ENCODE peak calls at places on chromosome 22, in four cellular contexts. U is K562, B is epithelial cell of proximal tubule, X is body of pancreas. Z is an unnamed sample.

GRCh38 chr22:36874731-36875130 is 13.9 kb downstream of the NCF4 start:
- DNase-seq in B (no peak), X (no peak), U (no peak), Z (no peak)

GRCh38 chr22:46801331-46801811 is 38.9 kb downstream of the TBC1D22A start:
- DNase-seq in X (no peak), U (no peak), B (no peak), Z (no peak)

GRCh38 chr22:37819100-37819433 is 4.1 kb upstream of the GALR3 start:
- DNase-seq in U (no peak), X (no peak), B (no peak), Z (no peak)

GRCh38 chr22:29870574-29870973 is 12.4 kb upstream of the MTMR3 start:
- DNase-seq in U (no peak), B (no peak), X (no peak), Z (no peak)

GRCh38 chr22:28669388-28669787 is 10.3 kb downstream of the TTC28 start:
- DNase-seq in X (no peak), B (no peak), U (no peak), Z (no peak)

GRCh38 chr22:36584666-36585065 is 55.7 kb upstream of the EIF3D start:
- DNase-seq in U (no peak), X (no peak), B (no peak), Z (no peak)

GRCh38 chr22:43945632-43946390 is 9.4 kb upstream of the SAMM50 start:
- DNase-seq in U (peak), B (no peak), X (peak), Z (peak)

GRCh38 chr22:50270302-50271010 is at the start of gene MAPK11:
- DNase-seq in U (peak), B (no peak), X (peak), Z (peak)

GRCh38 chr22:46963672-46964545 is 201.5 kb downstream of the TBC1D22A start:
- DNase-seq in U (no peak), X (no peak), B (no peak), Z (no peak)

GRCh38 chr22:38214248-38215056 is 12.7 kb downstream of the MAFF start:
- DNase-seq in B (no peak), X (peak), U (peak), Z (peak)

GRCh38 chr22:39081557-39081956 is 4.5 kb downstream of the APOBEC3G start:
- DNase-seq in U (no peak), X (no peak), B (no peak), Z (no peak)

GRCh38 chr22:35039625-35040024 is 26.3 kb upstream of the ISX start:
- DNase-seq in U (no peak), B (no peak), X (no peak), Z (no peak)

GRCh38 chr22:31276426-31277167 is 15.7 kb downstream of the PIK3IP1 start:
- DNase-seq in B (no peak), U (no peak), X (no peak), Z (no peak)

GRCh38 chr22:29332886-29333496 is 17.5 kb upstream of the RASL10A start:
- DNase-seq in U (no peak), X (no peak), B (no peak), Z (no peak)

GRCh38 chr22:26479792-26480610 is 3.6 kb downstream of the HPS4 start:
- DNase-seq in X (no peak), U (no peak), B (no peak), Z (no peak)

GRCh38 chr22:44354288-44354687 is 41.5 kb upstream of the SHISAL1 start:
- DNase-seq in U (no peak), B (no peak), X (no peak), Z (no peak)

GRCh38 chr22:46775364-46775758 is 12.9 kb downstream of the TBC1D22A start:
- DNase-seq in U (no peak), B (no peak), X (no peak), Z (no peak)

GRCh38 chr22:17706451-17706900 is 67.8 kb downstream of the BID start:
- DNase-seq in X (no peak), B (peak), U (peak), Z (peak)

GRCh38 chr22:44450503-44450902 is 47.5 kb downstream of the RTL6 start:
- DNase-seq in B (no peak), U (no peak), X (no peak), Z (no peak)

GRCh38 chr22:46984751-46985506 is 222.5 kb downstream of the TBC1D22A start:
- DNase-seq in B (no peak), U (no peak), X (no peak), Z (no peak)

GRCh38 chr22:46036558-46037408 is 59.8 kb upstream of the WNT7B start:
- DNase-seq in X (peak), B (no peak), U (peak), Z (no peak)

GRCh38 chr22:38694945-38695344 is 5.8 kb downstream of the JOSD1 start:
- DNase-seq in U (no peak), X (no peak), B (no peak), Z (no peak)

GRCh38 chr22:18035740-18036139 is 11.4 kb upstream of the MICAL3 start:
- DNase-seq in B (no peak), U (no peak), X (peak), Z (no peak)

GRCh38 chr22:28795932-28796856 is 4.2 kb downstream of the XBP1 start:
- DNase-seq in U (no peak), X (no peak), B (no peak), Z (no peak)

GRCh38 chr22:31447337-31447736 is 42.3 kb downstream of the EIF4ENIF1 start:
- DNase-seq in B (no peak), X (no peak), U (no peak), Z (no peak)

GRCh38 chr22:28375761-28376534 is 303.7 kb downstream of the TTC28 start:
- DNase-seq in X (no peak), U (no peak), B (no peak), Z (no peak)

DNA sequence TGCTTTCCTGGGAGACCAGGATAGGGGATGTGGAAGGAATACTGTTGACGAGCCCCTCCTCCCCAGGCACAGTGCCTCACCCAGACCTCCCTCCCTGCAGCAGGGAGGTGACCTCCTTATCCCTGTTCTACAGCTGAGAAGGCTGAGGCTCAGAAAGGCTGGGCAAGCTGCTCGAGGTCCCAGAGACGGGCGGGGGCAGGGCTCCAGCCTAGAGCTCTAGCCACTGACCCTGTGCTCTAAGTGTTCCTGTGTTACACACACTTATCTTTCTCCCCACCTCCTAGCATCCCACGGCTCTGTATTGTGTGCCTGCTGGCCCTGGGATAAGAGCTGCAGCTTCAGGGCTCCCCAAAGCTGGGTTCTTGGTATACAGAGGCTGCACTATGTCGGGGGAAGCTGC is 7.9 kb downstream of the CCDC134 start:
- DNase-seq in X (no peak), B (no peak), U (peak), Z (no peak)
- TF ChIP-seq CTCF in X (no peak), B (no peak), U (no peak), Z (no peak)

DNA sequence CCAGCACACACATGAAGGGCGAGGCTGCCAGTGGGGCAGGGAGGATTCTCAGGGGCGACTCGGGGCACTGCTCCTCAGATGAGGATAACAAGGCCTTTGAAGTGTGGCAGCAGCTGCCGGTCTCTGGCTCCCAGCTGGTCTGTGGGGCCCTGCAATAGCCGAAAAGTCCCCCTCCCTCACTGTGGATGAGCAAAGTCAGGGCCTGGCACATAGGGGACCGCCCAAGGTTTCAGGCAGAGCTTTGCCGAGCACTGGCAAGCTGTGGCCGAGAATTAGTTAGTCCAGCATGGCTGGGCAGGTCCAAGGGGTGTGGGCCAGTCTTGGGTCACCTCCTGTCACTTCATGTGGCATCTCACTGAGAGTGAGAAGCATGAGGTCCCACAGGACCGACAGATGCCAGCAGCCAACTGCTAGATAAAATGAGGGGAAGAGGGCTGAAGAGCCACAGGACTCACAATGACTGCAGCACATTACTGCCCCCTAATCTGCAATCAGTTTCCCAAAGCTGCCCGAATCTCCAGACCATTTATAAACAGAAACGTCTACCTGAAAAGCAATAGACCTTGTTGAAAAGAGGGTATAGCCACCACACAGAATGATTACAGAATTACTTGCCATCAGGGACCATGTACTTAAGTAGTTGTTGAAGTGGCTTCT is 12.5 kb upstream of the TEF start:
- DNase-seq in B (no peak), U (no peak), X (peak), Z (no peak)
- TF ChIP-seq CTCF in B (no peak), U (no peak), X (no peak), Z (no peak)

GRCh38 chr22:40524392-40525249 is 111.9 kb downstream of the MRTFA start:
- DNase-seq in U (no peak), X (no peak), B (no peak), Z (no peak)
- TF ChIP-seq CTCF in U (peak), X (peak), B (peak), Z (no peak)

GRCh38 chr22:25182131-25183110 is 17.2 kb upstream of the CRYBB3 start:
- DNase-seq in B (no peak), U (no peak), X (no peak), Z (no peak)

GRCh38 chr22:25183959-25184619 is 15.6 kb upstream of the CRYBB3 start:
- DNase-seq in X (no peak), U (no peak), B (peak), Z (no peak)

GRCh38 chr22:25192406-25192805 is 7.3 kb upstream of the CRYBB3 start:
- DNase-seq in B (no peak), X (no peak), U (no peak), Z (no peak)

GRCh38 chr22:25186140-25186539 is 13.5 kb upstream of the CRYBB3 start:
- DNase-seq in X (no peak), B (no peak), U (no peak), Z (no peak)

DNA sequence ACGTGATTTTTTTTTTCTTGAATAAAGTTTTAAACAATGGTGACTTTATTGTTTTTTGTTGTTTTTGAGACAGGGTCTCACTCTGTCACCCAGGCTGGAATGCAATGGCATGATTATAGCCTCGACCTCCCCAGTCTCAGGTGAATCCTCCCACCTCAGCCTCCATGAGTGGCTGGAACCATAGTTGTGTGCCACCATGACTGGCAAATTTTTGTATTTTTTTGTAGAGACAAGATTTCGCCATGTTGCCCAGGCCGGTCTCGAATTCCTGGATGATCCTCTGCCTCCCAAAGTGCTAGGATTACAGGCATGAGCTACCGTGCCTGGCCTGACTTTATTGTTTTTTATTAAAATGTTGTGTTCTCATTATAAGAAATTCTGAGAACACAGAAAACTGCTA is 12.2 kb upstream of the CRYBB3 start:
- DNase-seq in X (no peak), U (no peak), B (no peak), Z (no peak)
- TF ChIP-seq CTCF in X (no peak), U (no peak), B (no peak), Z (no peak)

GRCh38 chr22:20090730-20091240 is 10.7 kb downstream of the DGCR8 start:
- DNase-seq in U (no peak), X (no peak), B (no peak), Z (no peak)
- TF ChIP-seq CTCF in U (no peak), X (no peak), B (no peak), Z (no peak)

GRCh38 chr22:22235564-22235963 is 9.0 kb upstream of the VPREB1 start:
- DNase-seq in X (peak), U (peak), B (peak), Z (peak)
- TF ChIP-seq CTCF in X (peak), U (peak), B (peak), Z (peak)

DNA sequence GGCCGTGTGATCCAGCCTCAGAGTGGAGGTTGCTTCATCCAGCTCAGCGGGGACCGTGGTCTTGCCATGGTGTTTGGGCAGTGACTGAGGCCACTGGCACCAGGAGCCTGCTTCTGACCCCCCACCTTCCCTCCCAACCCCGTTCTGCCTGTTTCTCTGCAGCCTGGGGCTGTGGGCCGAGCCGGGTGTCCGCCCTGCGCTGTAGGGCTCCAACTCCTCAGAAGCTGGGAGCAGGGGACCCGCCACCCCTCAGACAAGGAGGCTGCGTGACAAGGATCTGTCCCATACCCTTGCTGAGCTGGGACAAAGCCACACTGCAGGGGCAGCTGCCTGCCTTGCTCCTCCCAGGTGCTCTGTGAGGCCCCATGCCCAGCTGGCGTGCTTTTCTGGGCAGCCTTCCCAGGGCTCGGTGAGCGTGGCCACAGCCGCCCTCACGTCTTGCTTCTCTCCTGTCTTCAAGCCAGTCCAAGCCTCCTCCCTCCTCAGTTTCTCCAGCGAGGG is 11.7 kb upstream of the ARFGAP3 start:
- DNase-seq in B (no peak), U (no peak), X (peak), Z (no peak)
- TF ChIP-seq CTCF in B (no peak), U (no peak), X (no peak), Z (no peak)

GRCh38 chr22:33210129-33210784 is 152.1 kb upstream of the SYN3 start:
- DNase-seq in B (no peak), U (peak), X (peak), Z (peak)
- TF ChIP-seq CTCF in B (peak), U (peak), X (peak), Z (peak)

GRCh38 chr22:24555496-24556253 is at the start of gene SNRPD3:
- DNase-seq in U (peak), B (peak), X (peak), Z (peak)

GRCh38 chr22:24555160-24555495 is 190 bp upstream of the GUCD1 start:
- DNase-seq in U (peak), X (peak), B (peak), Z (peak)

GRCh38 chr22:24563246-24563645 is 7.4 kb downstream of the SNRPD3 start:
- DNase-seq in U (no peak), X (no peak), B (no peak), Z (no peak)

GRCh38 chr22:24554316-24555159 is at the start of gene GUCD1:
- DNase-seq in X (no peak), B (no peak), U (no peak), Z (no peak)

DNA sequence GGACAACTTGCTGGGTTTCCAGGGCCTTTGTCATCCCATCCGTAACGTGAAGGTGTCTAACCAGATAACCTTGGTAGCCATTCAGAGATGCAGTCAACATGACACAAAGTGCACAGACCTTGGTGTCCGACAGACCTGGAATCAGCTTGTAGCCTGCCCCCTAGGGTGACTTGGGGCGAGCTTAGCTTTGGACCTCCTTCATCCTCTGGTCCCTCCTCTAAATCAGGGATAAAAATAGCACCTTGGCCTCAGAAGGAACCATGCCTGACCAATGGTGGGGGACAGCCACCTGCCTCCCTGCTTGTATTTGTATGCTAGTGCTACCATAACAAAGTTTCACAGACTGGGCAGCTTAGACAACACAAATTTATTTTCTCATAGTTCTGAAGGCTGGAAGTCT is 3.7 kb downstream of the SNRPD3 start:
- DNase-seq in X (no peak), U (no peak), B (no peak), Z (no peak)
- TF ChIP-seq CTCF in X (no peak), U (no peak), B (no peak), Z (no peak)